ENCODE peak calls at places on chromosomes 6 and 20, in eight cellular contexts. E, F, P, L, V, H, K and D are unnamed samples.

GRCh38 chr6:16776394-16777017 is 15.2 kb upstream of the ATXN1 start:
- DNase-seq in E (no peak), F (no peak), P (no peak), L (no peak), V (no peak), H (no peak), K (no peak), D (no peak)

GRCh38 chr6:150006961-150007464 is 18.3 kb downstream of the RAET1L start:
- DNase-seq in E (peak), F (no peak), P (peak), L (no peak), V (peak), H (peak), K (no peak), D (no peak)

GRCh38 chr6:118739976-118740771 is 88.8 kb upstream of the CEP85L start:
- DNase-seq in E (no peak), F (no peak), P (no peak), L (no peak), V (peak), H (no peak), K (no peak), D (no peak)

GRCh38 chr20:32982617-32983458 is 21.4 kb downstream of the SUN5 start:
- DNase-seq in E (no peak), F (no peak), P (peak), L (no peak), V (peak), H (peak), K (no peak), D (peak)

GRCh38 chr20:32207211-32207625 is 325 bp downstream of the PLAGL2 start:
- DNase-seq in E (no peak), F (no peak), P (no peak), L (no peak), V (no peak), H (no peak), K (no peak), D (no peak)

GRCh38 chr20:29443819-29444218 is 1813.6 kb upstream of the DEFB115 start:
- DNase-seq in E (no peak), F (no peak), P (no peak), L (no peak), V (no peak), H (no peak), K (no peak), D (no peak)

GRCh38 chr6:159929819-159930218 is 39.0 kb downstream of the MAS1 start:
- DNase-seq in E (no peak), F (no peak), P (no peak), L (peak), V (no peak), H (peak), K (no peak), D (no peak)

GRCh38 chr6:145507251-145507650 is 228.1 kb downstream of the EPM2A start:
- DNase-seq in E (no peak), F (no peak), P (no peak), L (no peak), V (no peak), H (no peak), K (no peak), D (no peak)

GRCh38 chr6:106422551-106422950 is 62.0 kb downstream of the CRYBG1 start:
- DNase-seq in E (no peak), F (no peak), P (no peak), L (no peak), V (no peak), H (no peak), K (no peak), D (no peak)

GRCh38 chr20:48661575-48662473 is 166.0 kb downstream of the PREX1 start:
- DNase-seq in E (no peak), F (no peak), P (no peak), L (no peak), V (no peak), H (no peak), K (no peak), D (no peak)

GRCh38 chr20:21681219-21681931 is 24.1 kb upstream of the PAX1 start:
- DNase-seq in E (no peak), F (no peak), P (no peak), L (no peak), V (no peak), H (no peak), K (no peak), D (no peak)

GRCh38 chr20:62063601-62063980 is 2.1 kb downstream of the TAF4 start:
- DNase-seq in E (no peak), F (no peak), P (no peak), L (no peak), V (peak), H (no peak), K (peak), D (no peak)

GRCh38 chr20:58854638-58855471 is 2.3 kb downstream of the GNAS start:
- DNase-seq in E (no peak), F (no peak), P (no peak), L (no peak), V (no peak), H (no peak), K (peak), D (no peak)

GRCh38 chr6:106138151-106138550 is 52.0 kb downstream of the PRDM1 start:
- DNase-seq in E (no peak), F (no peak), P (no peak), L (no peak), V (no peak), H (no peak), K (no peak), D (no peak)

GRCh38 chr20:57594092-57594911 is 25.9 kb downstream of the ZBP1 start:
- DNase-seq in E (peak), F (no peak), P (peak), L (peak), V (peak), H (peak), K (peak), D (no peak)

GRCh38 chr6:71284785-71285184 is 3.8 kb upstream of the OGFRL1 start:
- DNase-seq in E (no peak), F (no peak), P (no peak), L (no peak), V (no peak), H (no peak), K (no peak), D (no peak)